ENCODE peak calls at places on chromosomes 13 and 19, in seven cellular contexts. G is IMR-90, J is GM10248, C is HL-60, P is OCI-LY7, N is fibroblast of the aortic adventitia, W is breast epithelium. B is an unnamed sample.
A peak's percentile ranks its signal among the peaks of the same experiment; 100 is the strongest.

GRCh38 chr13:74372511-74372910 is 238.3 kb upstream of the KLF12 start:
- DNase-seq in G (no peak), J (no peak), C (no peak), P (no peak), N (no peak), W (no peak), B (no peak)

GRCh38 chr13:110650436-110650835 is 35.1 kb downstream of the NAXD start:
- DNase-seq in G (no peak), J (no peak), C (no peak), P (no peak), N (no peak), W (no peak), B (no peak)

GRCh38 chr19:17467471-17468301 is 2.6 kb upstream of the SLC27A1 start:
- DNase-seq in G (no peak), J (no peak), C (no peak), P (no peak), N (no peak), W (no peak), B (no peak)

GRCh38 chr19:2537544-2537943 is 61.6 kb downstream of the GADD45B start:
- DNase-seq in G (no peak), J (no peak), C (no peak), P (no peak), N (no peak), W (no peak), B (no peak)

GRCh38 chr19:23522431-23522830 is 127.2 kb upstream of the ZNF91 start:
- DNase-seq in G (no peak), J (no peak), C (no peak), P (no peak), N (no peak), W (no peak), B (no peak)

GRCh38 chr13:20711301-20712044 is 8.0 kb downstream of the IL17D start:
- DNase-seq in G (no peak), J (no peak), C (no peak), P (no peak), N (no peak), W (no peak), B (peak; percentile 23)

GRCh38 chr13:66689037-66689619 is 541.0 kb downstream of the PCDH9 start:
- DNase-seq in G (no peak), J (no peak), C (no peak), P (peak; percentile 67), N (peak; percentile 32), W (no peak), B (no peak)

GRCh38 chr13:104365430-104365829 is 1299.2 kb upstream of the SLC10A2 start:
- DNase-seq in G (no peak), J (no peak), C (no peak), P (no peak), N (no peak), W (no peak), B (no peak)

GRCh38 chr19:55097864-55098715 is 19.3 kb downstream of the PPP1R12C start:
- DNase-seq in G (no peak), J (no peak), C (peak; percentile 91), P (no peak), N (no peak), W (no peak), B (no peak)

GRCh38 chr19:2051771-2052704 is 994 bp upstream of the MKNK2 start:
- DNase-seq in G (no peak), J (no peak), C (no peak), P (peak; percentile 63), N (peak; percentile 54), W (no peak), B (no peak)

GRCh38 chr13:32330438-32330837 is 15.1 kb downstream of the BRCA2 start:
- DNase-seq in G (peak; percentile 71), J (no peak), C (no peak), P (no peak), N (peak; percentile 90), W (no peak), B (peak; percentile 83)

GRCh38 chr13:37047032-37047431 is 12.5 kb downstream of the SUPT20H start:
- DNase-seq in G (no peak), J (no peak), C (no peak), P (no peak), N (no peak), W (no peak), B (no peak)

GRCh38 chr13:37046062-37046461 is 13.4 kb downstream of the SUPT20H start:
- DNase-seq in G (no peak), J (no peak), C (no peak), P (no peak), N (no peak), W (no peak), B (no peak)

GRCh38 chr13:37047846-37048245 is 11.6 kb downstream of the SUPT20H start:
- DNase-seq in G (no peak), J (no peak), C (no peak), P (no peak), N (no peak), W (no peak), B (no peak)

DNA sequence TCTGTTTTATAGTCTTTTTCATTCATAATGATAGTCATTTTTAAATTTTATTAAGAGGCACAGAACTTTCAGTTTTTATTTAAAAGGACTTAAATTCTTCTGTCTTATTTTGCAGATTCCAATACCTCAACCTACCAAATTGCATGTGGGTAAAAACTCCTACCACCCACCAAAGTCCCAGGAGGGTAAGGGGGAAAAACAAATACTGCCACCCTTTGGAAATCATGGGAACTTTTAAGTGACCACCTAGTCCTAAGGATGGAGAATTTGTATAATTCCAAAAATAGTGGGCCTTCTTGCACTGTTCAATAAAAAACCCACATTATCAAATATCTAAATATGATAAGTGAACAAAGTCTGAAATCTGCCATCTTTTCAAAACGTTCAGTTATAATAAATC is 9.7 kb downstream of the SUPT20H start:
- DNase-seq in G (no peak), J (no peak), C (no peak), P (no peak), N (no peak), W (no peak), B (no peak)
- TF ChIP-seq CTCF in G (no peak), J (no peak), C (no peak), P (peak; percentile 58), N (no peak), W (no peak), B (no peak)

GRCh38 chr19:35851213-35852028 is 883 bp downstream of the NPHS1 start:
- DNase-seq in G (no peak), J (no peak), C (no peak), P (no peak), N (no peak), W (no peak), B (no peak)
- TF ChIP-seq CTCF in G (no peak), J (no peak), C (no peak), P (peak; percentile 52), N (no peak), W (no peak), B (no peak)

DNA sequence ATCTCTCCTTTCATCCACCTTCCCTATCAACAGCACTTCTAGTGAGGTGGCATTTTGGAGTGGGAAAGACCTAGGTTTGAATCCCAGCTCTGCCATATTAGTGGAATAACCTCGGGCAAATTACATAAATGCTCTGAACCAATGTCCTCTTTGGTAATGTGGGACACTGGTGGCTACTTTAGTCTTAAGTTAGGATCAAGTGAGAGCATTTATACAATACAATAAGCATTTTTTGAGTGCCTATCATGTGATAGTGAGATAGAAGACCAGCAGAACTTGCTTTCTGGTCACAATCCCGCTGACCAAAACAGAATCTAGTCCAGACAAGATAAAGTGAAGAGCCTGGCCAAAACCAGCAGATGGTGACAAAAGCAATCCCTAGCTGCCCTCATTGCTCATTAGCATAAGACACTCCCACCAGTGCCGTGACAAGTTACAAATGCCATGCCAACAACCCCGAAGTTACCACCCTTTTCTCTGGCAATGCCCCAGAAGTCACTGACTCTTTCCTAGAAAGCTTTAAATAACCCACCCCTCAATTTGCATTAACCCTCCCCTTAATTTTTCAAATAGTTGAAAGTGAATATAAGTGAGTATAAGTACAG is 28.8 kb upstream of the KPNA3 start:
- DNase-seq in G (no peak), J (no peak), C (no peak), P (no peak), N (no peak), W (no peak), B (no peak)
- TF ChIP-seq CTCF in G (no peak), J (no peak), C (no peak), P (peak; percentile 62), N (peak; percentile 9), W (no peak), B (no peak)

DNA sequence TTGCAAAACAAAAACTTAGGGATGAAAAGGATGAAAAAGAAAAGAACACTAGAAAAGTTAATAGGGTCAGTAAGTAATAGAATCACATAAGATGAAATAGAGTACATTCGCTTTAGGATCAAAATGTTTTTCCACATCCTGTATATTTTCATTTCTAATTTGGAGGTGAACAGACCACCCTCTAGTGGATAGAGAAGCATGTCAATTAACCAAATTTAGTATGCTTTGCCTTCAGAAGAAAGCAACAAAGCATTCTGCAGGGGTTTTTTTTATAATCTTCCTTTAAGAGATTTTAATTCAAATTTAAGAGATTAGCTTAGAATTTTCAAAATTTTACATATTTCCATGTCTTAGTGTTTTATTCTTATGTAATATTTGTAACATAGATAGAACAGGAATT is 610.9 kb upstream of the SGCG start:
- DNase-seq in G (no peak), J (no peak), C (no peak), P (no peak), N (no peak), W (no peak), B (no peak)
- TF ChIP-seq CTCF in G (no peak), J (no peak), C (no peak), P (peak; percentile 19), N (no peak), W (no peak), B (no peak)

GRCh38 chr13:34335662-34336007 is 517.7 kb downstream of the RFC3 start:
- DNase-seq in G (no peak), J (no peak), C (no peak), P (no peak), N (no peak), W (no peak), B (no peak)
- TF ChIP-seq CTCF in G (no peak), J (no peak), C (no peak), P (no peak), N (no peak), W (no peak), B (no peak)